ENCODE peak calls at places on chromosomes 7 and 10, in ten cellular contexts. B is RWPE2; C is ovary; T is uterus; Q is left ventricle myocardium inferior; H is tibial artery; A is GM12878; R is brain microvascular endothelial cell; G is IMR-90; K is CD8-positive, alpha-beta memory T cell. X is an unnamed sample. For H3K27me3, the result is how much of the 10 kb centered on the place peaks cover.

GRCh38 chr10:47145290-47145934 is 154.6 kb upstream of the GDF10 start:
- DNase-seq in Q (no peak), K (no peak), H (no peak), T (no peak), B (no peak), R (no peak), G (no peak), C (no peak), A (no peak), X (no peak)

GRCh38 chr10:22774102-22774501 is 59.7 kb upstream of the PIP4K2A start:
- DNase-seq in B (no peak), C (no peak), H (no peak), Q (no peak), T (no peak), K (no peak), R (no peak), A (no peak), G (no peak), X (no peak)

GRCh38 chr10:114306116-114306973 is 67.3 kb downstream of the VWA2 start:
- DNase-seq in B (peak), C (no peak), R (peak), T (no peak), Q (no peak), K (no peak), H (no peak), A (no peak), G (peak), X (no peak)

GRCh38 chr10:69892436-69893215 is 90.9 kb downstream of the COL13A1 start:
- DNase-seq in H (no peak), R (peak), C (no peak), K (no peak), G (no peak), B (no peak), A (no peak), T (no peak), Q (no peak), X (no peak)

GRCh38 chr7:142853739-142854504 is 954 bp upstream of the EPHB6 start:
- DNase-seq in Q (peak), R (peak), B (peak), G (peak), C (peak), A (no peak), H (peak), K (peak), T (peak), X (peak)

GRCh38 chr10:8049151-8049873 is 5.2 kb upstream of the GATA3 start:
- DNase-seq in H (no peak), B (no peak), C (no peak), K (peak), R (no peak), T (no peak), A (no peak), Q (no peak), G (no peak), X (no peak)

GRCh38 chr10:54869022-54869421 is 68.0 kb upstream of the PCDH15 start:
- DNase-seq in H (no peak), G (no peak), B (no peak), A (no peak), T (no peak), Q (no peak), K (no peak), R (no peak), C (no peak), X (no peak)

GRCh38 chr10:59072038-59072437 is 104.4 kb upstream of the PHYHIPL start:
- DNase-seq in H (no peak), B (no peak), A (no peak), G (no peak), Q (no peak), R (no peak), T (no peak), C (no peak), K (no peak), X (no peak)

GRCh38 chr10:34386911-34387310 is 428.2 kb downstream of the PARD3 start:
- DNase-seq in H (no peak), B (no peak), A (no peak), R (no peak), C (no peak), K (no peak), G (no peak), Q (no peak), T (no peak), X (no peak)

GRCh38 chr10:114767589-114768393 is 53.8 kb upstream of the FHIP2A start:
- DNase-seq in Q (peak), B (no peak), H (no peak), R (no peak), A (no peak), T (peak), G (peak), C (peak), K (peak), X (peak)

GRCh38 chr10:49644035-49644345 is 30.2 kb downstream of the CHAT start:
- DNase-seq in C (no peak), B (no peak), G (no peak), T (no peak), K (no peak), R (no peak), H (no peak), Q (no peak), A (no peak), X (no peak)

GRCh38 chr10:60208676-60209269 is 180.9 kb downstream of the ANK3 start:
- DNase-seq in K (no peak), G (peak), A (no peak), H (no peak), B (no peak), C (no peak), R (no peak), T (no peak), Q (no peak), X (no peak)

GRCh38 chr7:158707610-158708009 is 3.0 kb upstream of the NCAPG2 start:
- DNase-seq in R (no peak), G (no peak), H (no peak), B (no peak), C (no peak), A (no peak), T (no peak), Q (no peak), K (no peak), X (no peak)

GRCh38 chr10:85266808-85267207 is 938.4 kb downstream of the CCSER2 start:
- DNase-seq in C (no peak), A (no peak), R (no peak), T (no peak), G (no peak), H (no peak), B (no peak), Q (no peak), K (no peak), X (no peak)

GRCh38 chr7:12570148-12570528 is 382 bp upstream of the SCIN start:
- DNase-seq in H (no peak), K (peak), T (no peak), G (no peak), A (no peak), Q (no peak), C (no peak), B (no peak), R (no peak), X (no peak)

GRCh38 chr7:101486056-101486763 is 123.5 kb downstream of the COL26A1 start:
- DNase-seq in Q (no peak), C (no peak), R (no peak), H (no peak), T (no peak), B (no peak), A (no peak), K (no peak), G (no peak), X (no peak)

GRCh38 chr7:39526676-39527075 is 39.5 kb upstream of the YAE1 start:
- DNase-seq in G (no peak), K (no peak), R (no peak), H (no peak), T (no peak), A (no peak), C (no peak), Q (no peak), B (no peak), X (no peak)

GRCh38 chr10:90967865-90968264 is 47.0 kb upstream of the ANKRD1 start:
- DNase-seq in B (no peak), R (no peak), T (no peak), K (no peak), G (no peak), H (no peak), A (no peak), Q (no peak), C (no peak), X (no peak)
- H3K4me3 ChIP-seq in B (no peak), R (no peak), T (no peak), K (no peak), G (no peak), H (no peak), A (no peak), Q (peak), C (no peak), X (no peak)

GRCh38 chr7:84202855-84203254 is 8.3 kb upstream of the SEMA3A start:
- DNase-seq in G (no peak), K (no peak), A (no peak), R (no peak), B (no peak), H (no peak), C (no peak), Q (no peak), T (no peak), X (no peak)
- H3K27me3 ChIP-seq in G (under half), K (under half), A (under half), R (under half), B (under half), H (under half), C (under half), Q (under half), T (under half), X (under half)

GRCh38 chr7:47255441-47255840 is 326.5 kb downstream of the TNS3 start:
- DNase-seq in Q (no peak), T (no peak), B (no peak), C (no peak), R (no peak), H (no peak), A (no peak), K (no peak), G (peak), X (no peak)

GRCh38 chr7:47253650-47254080 is 328.2 kb downstream of the TNS3 start:
- DNase-seq in R (peak), G (peak), C (peak), A (no peak), H (peak), K (no peak), Q (peak), T (peak), B (no peak), X (no peak)

GRCh38 chr7:47254081-47255006 is 327.6 kb downstream of the TNS3 start:
- DNase-seq in R (peak), Q (peak), H (peak), T (peak), G (peak), A (no peak), K (peak), C (peak), B (no peak), X (peak)

GRCh38 chr7:47255007-47255406 is 326.9 kb downstream of the TNS3 start:
- DNase-seq in B (no peak), K (no peak), C (no peak), Q (no peak), T (no peak), H (no peak), G (no peak), R (no peak), A (no peak), X (no peak)

DNA sequence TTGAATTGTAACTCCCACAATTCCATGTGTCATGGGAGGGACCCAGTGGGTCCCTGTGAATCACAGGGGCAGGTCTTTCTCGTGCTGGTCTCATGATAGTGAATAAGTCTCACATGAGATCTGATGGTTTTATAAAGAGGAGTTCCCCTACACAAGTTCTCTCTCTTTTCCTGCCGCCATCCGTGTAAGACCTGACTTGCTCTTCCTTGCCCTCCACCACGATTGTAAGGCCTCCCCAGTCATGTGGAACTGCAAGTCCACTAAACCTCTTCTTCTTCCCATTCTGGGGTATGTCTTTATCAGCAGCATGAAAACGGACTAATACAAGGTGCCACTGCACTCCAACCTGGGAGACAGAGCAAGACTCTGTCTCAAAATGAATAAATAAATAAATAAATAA is 329.2 kb downstream of the TNS3 start:
- DNase-seq in G (no peak), A (no peak), R (no peak), C (no peak), H (no peak), K (no peak), T (no peak), B (no peak), Q (no peak), X (no peak)
- H3K4me3 ChIP-seq in G (no peak), A (no peak), R (no peak), C (no peak), H (no peak), K (no peak), T (no peak), B (no peak), Q (no peak), X (no peak)

GRCh38 chr10:117540640-117541404 is 1.7 kb upstream of the EMX2 start:
- DNase-seq in A (no peak), C (no peak), H (no peak), R (no peak), G (no peak), T (peak), K (no peak), Q (no peak), B (no peak), X (no peak)
- H3K27me3 ChIP-seq in A (under half), C (under half), H (half or more), R (half or more), G (half or more), T (under half), K (under half), Q (half or more), B (half or more), X (half or more)

GRCh38 chr10:6739530-6740174 is 159.6 kb upstream of the PRKCQ start:
- DNase-seq in G (no peak), H (no peak), B (no peak), A (no peak), T (no peak), R (no peak), Q (no peak), C (no peak), K (no peak), X (no peak)
- H3K4me3 ChIP-seq in G (no peak), H (no peak), B (no peak), A (no peak), T (no peak), R (no peak), Q (no peak), C (no peak), K (no peak), X (no peak)

GRCh38 chr7:1409555-1409954 is 49.7 kb downstream of the MICALL2 start:
- DNase-seq in R (no peak), G (no peak), Q (no peak), C (no peak), B (no peak), A (no peak), K (no peak), T (no peak), H (no peak), X (no peak)
- H3K27me3 ChIP-seq in R (under half), G (half or more), Q (half or more), C (under half), B (under half), A (under half), K (under half), T (under half), H (half or more), X (under half)

GRCh38 chr7:44257618-44258422 is 57.0 kb downstream of the YKT6 start:
- DNase-seq in T (peak), C (peak), B (no peak), K (peak), Q (peak), R (peak), G (peak), H (peak), A (peak), X (peak)
- H3K4me3 ChIP-seq in T (no peak), C (no peak), B (no peak), K (peak), Q (no peak), R (no peak), G (no peak), H (no peak), A (no peak), X (no peak)

DNA sequence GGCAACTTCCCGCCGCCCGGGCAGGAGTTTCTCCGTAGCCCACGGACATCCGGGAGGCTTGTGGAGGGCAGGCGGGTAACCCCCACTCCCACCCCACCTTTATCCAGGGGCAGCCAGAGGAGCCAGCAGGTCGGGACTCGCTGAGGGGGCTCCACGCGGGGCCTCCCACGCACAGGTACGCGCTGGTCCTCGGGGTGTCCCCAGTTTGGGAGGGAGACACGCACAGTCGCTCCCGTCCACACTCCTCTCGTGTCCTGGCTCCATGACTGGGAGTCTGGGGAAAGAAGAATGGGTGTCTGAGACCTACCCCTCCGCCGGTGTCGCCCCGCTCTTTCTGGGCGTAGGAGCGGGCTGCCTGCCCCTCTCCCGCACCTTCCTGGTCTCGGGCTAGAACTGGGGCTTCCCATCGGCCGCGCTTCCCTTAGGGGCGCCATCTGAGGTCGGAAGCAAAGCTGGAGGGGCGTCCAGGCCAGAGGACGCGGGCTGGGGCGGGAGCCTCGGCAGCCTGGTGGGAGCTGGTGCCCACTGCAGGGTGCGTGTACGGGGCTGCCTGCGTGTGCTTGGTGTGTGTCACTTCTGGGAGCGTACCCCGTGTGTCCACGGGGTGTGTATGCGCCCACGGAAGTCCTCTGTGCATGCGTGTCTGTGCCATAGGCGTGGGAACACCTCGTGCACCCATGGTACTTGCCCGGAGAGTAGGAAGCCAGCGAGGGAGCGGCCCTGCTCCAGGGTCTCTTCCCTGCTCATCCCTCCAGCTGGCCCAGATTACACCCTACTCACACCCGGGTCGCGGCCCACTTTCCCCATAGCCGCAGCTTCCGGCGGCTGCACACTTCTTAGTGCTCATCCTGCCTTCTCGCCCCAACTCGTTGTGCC is 73.0 kb upstream of the LEP start:
- DNase-seq in A (no peak), B (no peak), R (no peak), G (no peak), C (no peak), T (no peak), Q (no peak), H (no peak), K (no peak), X (peak)
- H3K27me3 ChIP-seq in A (under half), B (under half), R (half or more), G (half or more), C (under half), T (under half), Q (half or more), H (half or more), K (under half), X (under half)

GRCh38 chr10:122461729-122462532 is 578 bp downstream of the HTRA1 start:
- DNase-seq in T (no peak), R (no peak), H (no peak), K (no peak), C (peak), B (no peak), G (no peak), Q (no peak), A (no peak), X (peak)

GRCh38 chr10:122462533-122463465 is 1.4 kb downstream of the HTRA1 start:
- DNase-seq in B (no peak), Q (peak), A (no peak), R (peak), H (peak), C (peak), T (peak), K (no peak), G (peak), X (no peak)

GRCh38 chr10:122464158-122464510 is 2.8 kb downstream of the HTRA1 start:
- DNase-seq in H (no peak), T (no peak), G (no peak), Q (no peak), R (no peak), A (no peak), C (peak), K (no peak), B (no peak), X (no peak)

GRCh38 chr10:122464575-122464974 is 3.2 kb downstream of the HTRA1 start:
- DNase-seq in H (no peak), K (no peak), R (no peak), A (no peak), T (no peak), C (no peak), B (no peak), Q (no peak), G (no peak), X (no peak)

DNA sequence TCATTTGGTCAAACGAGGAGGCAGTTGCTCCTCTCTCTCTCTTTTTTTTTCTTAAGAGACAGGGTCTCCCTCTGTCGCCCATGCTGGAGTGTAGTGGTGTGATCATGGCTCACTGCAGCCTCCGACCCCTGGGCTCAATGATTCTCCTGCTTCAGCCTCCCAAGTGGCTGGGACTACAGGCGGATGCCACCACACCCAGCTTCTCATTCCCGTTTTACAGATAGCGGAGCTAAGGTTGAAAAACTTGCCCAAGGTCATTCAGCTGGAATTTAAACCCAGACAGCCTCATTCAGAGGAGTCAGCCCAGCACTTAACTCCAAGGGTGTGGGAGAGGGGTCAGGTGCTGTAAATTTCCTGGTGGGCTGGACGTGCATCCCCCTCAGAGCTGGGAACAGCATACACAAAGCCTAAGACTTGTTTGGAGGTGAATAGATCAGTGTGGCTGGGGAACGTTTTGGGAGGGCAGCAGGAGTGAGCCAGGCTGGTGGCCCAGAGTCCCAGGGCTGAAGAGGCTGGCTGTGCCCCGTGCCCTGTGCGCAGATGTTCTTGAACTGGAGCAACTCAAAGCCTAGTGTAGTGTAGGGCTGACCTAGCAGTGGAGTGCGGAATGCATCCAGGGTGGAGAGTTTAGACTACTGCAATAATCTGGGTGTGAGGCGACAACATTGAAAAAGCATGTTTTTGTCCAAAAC is 2.3 kb downstream of the HTRA1 start:
- DNase-seq in H (no peak), A (no peak), Q (no peak), B (no peak), C (no peak), T (no peak), G (no peak), R (no peak), K (no peak), X (no peak)
- H3K4me3 ChIP-seq in H (peak), A (no peak), Q (peak), B (peak), C (peak), T (peak), G (peak), R (peak), K (no peak), X (peak)

X was measured in pancreas.